ENCODE peak calls at places on chromosomes 1 and 21, in four cellular contexts. Y is DND-41, A is IMR-90, P is heart left ventricle. F is an unnamed sample.

GRCh38 chr1:37448691-37449417 is 25.5 kb upstream of the ZC3H12A start:
- DNase-seq in Y (no peak), A (peak), P (no peak), F (no peak)

GRCh38 chr1:52037402-52037814 is 3.8 kb upstream of the KTI12 start:
- DNase-seq in P (no peak), Y (no peak), A (peak), F (no peak)

GRCh38 chr21:19607983-19608668 is 1204.5 kb upstream of the TMPRSS15 start:
- DNase-seq in Y (no peak), P (no peak), A (no peak), F (no peak)

GRCh38 chr1:169113613-169114119 is 7.2 kb downstream of the ATP1B1 start:
- DNase-seq in P (no peak), A (peak), Y (no peak), F (peak)

GRCh38 chr1:156740679-156741612 is at the start of gene MRPL24:
- DNase-seq in A (peak), P (peak), Y (peak), F (peak)

GRCh38 chr1:145719230-145720079 is at the start of gene CD160:
- DNase-seq in Y (no peak), P (no peak), A (no peak), F (no peak)

GRCh38 chr21:39867198-39867650 is at the start of gene PCP4:
- DNase-seq in A (no peak), P (peak), Y (peak), F (peak)

GRCh38 chr1:214637722-214638473 is 34.9 kb downstream of the CENPF start:
- DNase-seq in A (peak), Y (peak), P (no peak), F (peak)

GRCh38 chr1:222644649-222645005 is 26.7 kb downstream of the MIA3 start:
- DNase-seq in Y (no peak), P (no peak), A (no peak), F (no peak)

GRCh38 chr21:26798856-26799751 is 46.1 kb downstream of the ADAMTS1 start:
- DNase-seq in A (peak), P (no peak), Y (no peak), F (no peak)

DNA sequence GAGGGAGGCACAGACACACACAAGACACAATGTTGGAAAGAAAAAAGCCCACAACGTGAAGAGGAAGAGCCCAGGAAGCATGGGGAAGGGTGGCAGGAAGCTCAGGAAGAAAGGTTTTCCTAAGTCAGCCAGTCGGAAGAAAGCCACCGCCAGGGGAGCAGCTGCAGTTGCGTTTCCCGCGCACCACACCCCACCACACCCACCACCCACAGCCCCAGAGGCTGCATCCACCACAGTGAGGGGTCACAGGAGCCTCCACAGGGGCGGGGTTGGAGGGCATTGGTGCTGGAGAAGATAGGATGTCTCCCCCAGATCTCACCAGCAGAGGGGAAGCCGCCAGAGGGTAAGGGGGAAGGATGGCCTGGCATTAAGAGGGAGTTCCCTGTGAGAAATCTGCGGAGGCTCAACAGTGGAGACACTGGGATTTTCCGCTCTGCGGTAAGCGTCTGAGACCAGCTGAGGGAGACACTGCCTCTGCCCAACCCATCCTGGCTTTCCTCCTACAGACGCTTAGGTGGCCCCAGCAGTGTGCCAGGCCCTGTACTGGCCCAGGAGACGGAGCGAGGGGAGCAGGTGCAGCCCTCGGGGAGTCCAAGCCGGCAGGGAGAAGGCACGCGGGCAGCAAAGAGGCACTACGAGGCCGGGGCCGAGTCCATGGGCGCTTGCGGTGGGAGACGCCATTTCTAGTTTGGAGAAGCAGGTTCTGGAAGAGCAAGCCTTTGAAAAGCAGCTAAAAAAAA is 19.8 kb downstream of the PGLYRP3 start:
- DNase-seq in A (no peak), P (no peak), Y (no peak), F (no peak)
- H3K27ac ChIP-seq in A (no peak), P (no peak), Y (no peak), F (no peak)

DNA sequence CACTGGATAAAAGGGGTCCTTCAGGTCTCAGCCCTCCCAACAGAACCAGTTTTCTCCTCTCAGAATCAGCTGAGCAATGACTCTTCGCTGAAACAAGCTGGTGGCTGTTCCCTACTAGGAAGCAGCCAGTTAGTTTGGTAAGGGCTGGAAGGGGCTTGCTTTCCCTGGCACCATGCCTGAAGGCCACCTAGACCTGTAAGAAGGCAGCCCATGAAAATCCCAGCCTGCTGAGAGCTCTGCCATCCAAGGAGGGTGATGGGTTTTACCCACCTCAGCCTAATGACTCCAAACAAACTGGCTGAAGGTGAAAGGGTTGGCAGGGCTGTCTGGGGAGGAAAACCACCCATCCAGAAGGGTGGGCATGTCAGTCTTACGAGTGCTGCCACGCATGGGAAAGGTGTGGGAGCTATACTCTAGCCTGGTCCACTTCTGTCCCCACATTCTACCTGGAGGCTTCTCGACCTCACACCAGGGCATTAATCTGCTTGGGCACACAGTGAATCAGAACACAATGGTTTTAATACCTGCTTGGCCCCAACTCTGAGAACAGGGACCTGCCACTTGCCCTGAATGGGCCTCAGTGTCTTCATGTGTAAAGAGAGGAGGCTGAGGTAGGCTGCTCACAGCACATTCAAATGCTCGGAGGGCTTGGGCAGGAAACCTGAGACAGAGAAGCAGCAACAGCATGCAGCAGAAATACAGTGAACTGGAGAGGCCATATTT is 53.1 kb downstream of the CD46 start:
- DNase-seq in P (no peak), Y (no peak), A (no peak), F (no peak)
- H3K27ac ChIP-seq in P (peak), Y (no peak), A (no peak), F (no peak)

DNA sequence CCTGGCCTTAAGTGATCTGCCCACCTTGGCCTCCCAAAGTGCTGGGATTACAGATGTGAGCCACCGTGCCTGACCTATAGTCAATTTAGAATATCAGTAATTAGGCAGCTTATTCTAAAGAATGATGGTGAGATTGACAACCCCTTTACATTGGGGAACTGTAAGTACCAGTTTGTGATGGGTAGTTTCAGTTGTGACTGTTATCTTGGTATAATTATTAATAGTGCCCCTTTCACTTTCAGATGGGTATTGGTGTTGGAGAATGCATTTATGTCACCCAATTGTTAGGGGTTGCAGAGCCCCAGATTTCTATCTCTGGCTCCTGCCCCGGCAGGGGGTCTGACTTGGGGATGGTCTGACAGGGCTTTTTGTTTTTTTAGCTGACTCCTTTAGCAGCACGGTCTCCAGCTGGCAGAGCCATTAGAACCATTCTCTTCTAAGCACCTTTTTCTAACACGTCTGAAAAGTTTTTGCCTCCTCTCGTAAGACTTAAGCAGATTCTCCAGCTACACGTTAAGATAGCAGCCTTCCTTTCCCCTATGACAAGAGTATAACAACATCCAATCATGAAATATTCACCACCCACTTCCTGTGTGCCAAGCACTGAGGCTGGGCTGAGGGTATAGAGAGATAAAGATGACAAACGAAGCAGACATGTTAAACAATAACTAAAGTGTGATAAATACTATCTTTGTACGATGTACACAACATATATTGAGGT is 157.8 kb downstream of the SDCCAG8 start:
- DNase-seq in P (no peak), Y (no peak), A (no peak), F (no peak)
- H3K27ac ChIP-seq in P (no peak), Y (no peak), A (no peak), F (no peak)

GRCh38 chr1:46719689-46720088 is 775 bp upstream of the EFCAB14 start:
- DNase-seq in P (no peak), Y (no peak), A (no peak), F (no peak)
- H3K27ac ChIP-seq in P (peak), Y (no peak), A (no peak), F (no peak)

DNA sequence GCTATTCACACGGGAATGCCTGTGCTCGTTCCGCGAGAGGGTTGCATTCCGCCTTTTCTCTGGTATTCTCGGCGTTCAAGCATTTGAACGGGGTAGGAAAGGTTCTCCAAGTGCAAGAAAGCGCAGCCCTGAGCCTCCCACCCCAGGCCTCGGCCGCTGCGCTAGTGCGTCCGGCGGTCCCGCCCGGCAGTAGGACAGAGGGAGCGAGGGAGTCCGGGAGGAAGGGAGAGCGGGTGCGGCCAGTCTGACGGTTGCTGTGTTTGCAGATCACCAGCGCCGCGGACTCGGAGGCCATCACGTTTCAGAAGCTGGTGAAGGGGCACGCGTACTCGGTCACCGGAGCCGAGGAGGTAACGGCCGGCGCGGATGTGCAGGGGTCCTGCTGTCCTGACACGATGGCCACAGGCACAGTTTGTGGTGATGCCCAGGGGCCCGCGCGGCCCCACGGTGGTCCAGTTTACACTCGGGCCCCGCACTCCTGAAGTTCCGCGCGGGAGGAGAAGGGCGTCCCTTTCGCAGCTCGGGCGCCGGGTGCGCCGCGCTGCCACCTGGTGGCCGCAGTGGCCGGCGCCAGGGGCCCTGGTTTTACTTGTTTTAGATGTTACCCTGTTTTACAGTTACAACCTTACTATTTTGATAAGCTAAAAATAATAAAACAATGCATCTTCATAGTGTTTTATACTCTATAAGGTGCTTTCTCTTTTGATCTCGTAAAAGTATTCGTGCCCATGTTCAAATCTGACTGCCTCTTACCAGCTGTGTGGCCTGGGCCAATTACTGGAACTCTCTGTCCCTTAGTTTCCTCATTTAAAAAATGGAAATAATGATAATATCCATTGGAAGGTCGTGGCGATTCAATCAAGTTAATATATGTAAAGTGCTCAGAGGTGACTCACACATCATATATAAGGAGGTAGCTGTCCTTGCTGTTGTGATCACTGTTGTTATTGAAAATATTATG is 36.7 kb downstream of the CAPN2 start:
- DNase-seq in A (peak), Y (peak), P (peak), F (no peak)
- H3K27ac ChIP-seq in A (peak), Y (no peak), P (peak), F (peak)

DNA sequence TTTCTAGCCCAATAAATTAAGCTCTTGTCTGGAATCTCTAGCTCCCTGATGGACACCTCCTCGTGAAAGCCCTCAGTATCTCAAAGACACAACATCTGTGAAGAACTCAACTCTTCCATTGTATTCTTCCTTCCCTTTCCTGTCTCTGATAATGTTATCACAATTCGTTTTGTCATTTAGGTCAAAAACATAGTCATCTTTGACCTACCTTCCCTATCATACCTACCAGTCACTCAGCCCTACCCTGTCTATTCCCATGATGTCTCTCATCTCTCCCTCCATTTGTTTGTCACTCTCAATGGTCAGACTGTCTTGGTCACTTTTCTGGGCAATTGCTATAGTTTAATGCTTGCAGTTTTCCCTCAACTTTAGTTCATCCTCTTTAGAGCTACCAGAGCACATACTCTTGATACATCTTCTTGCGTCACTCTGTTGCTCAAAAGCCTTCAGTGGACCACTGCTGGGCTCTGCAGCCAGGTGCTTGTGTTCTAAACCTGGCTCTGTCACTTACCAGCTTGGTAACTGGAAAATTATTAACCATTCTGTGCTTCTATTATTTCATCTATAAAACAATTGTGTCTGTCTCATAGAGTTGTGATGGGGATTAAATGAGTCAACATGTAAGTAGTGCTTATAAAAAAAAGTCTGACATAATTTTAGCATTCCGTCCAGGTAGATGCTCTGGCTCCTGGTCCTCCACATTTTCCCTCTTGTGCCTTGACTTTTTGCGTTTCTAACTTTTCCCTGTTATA is 39.6 kb downstream of the DDR2 start:
- DNase-seq in Y (no peak), A (no peak), P (no peak), F (no peak)
- H3K27ac ChIP-seq in Y (no peak), A (no peak), P (no peak), F (peak)

GRCh38 chr1:218462591-218462990 is 117.5 kb downstream of the TGFB2 start:
- DNase-seq in P (no peak), Y (no peak), A (no peak), F (no peak)
- H3K27ac ChIP-seq in P (peak), Y (no peak), A (no peak), F (peak)

GRCh38 chr1:40625476-40626382 is 39.8 kb downstream of the RIMS3 start:
- DNase-seq in A (peak), Y (no peak), P (no peak), F (peak)
- H3K27ac ChIP-seq in A (no peak), Y (no peak), P (no peak), F (no peak)

F was measured in brain microvascular endothelial cell.